ENCODE peak calls at places on chromosomes 1 and 21, in seven cellular contexts. H is IMR-90, G is ovary, X is uterus, P is sigmoid colon, B is HCT116, I is tibial nerve. R is an unnamed sample. For H3K9me3, the result is how much of the 10 kb centered on the place peaks cover.

GRCh38 chr1:107390076-107390420 is 249.2 kb downstream of the NTNG1 start:
- DNase-seq in G (no peak), P (no peak), X (no peak), H (no peak), I (no peak), B (no peak), R (no peak)

GRCh38 chr21:34100789-34101188 is 27.4 kb downstream of the MRPS6 start:
- DNase-seq in P (no peak), I (no peak), G (no peak), H (peak), X (no peak), B (no peak), R (no peak)

GRCh38 chr1:111843177-111843576 is 87.5 kb downstream of the DDX20 start:
- DNase-seq in P (no peak), H (no peak), I (no peak), G (no peak), B (no peak), X (no peak), R (no peak)

GRCh38 chr1:178792394-178792793 is 67.3 kb downstream of the RALGPS2 start:
- DNase-seq in B (no peak), I (no peak), H (no peak), X (no peak), G (no peak), P (no peak), R (no peak)

GRCh38 chr1:205810448-205811157 is 2.4 kb downstream of the SLC41A1 start:
- DNase-seq in G (no peak), H (no peak), B (no peak), P (no peak), X (no peak), I (no peak), R (no peak)

GRCh38 chr1:207825296-207825695 is 73.4 kb downstream of the CD46 start:
- DNase-seq in B (no peak), X (no peak), G (peak), H (no peak), I (no peak), P (no peak), R (no peak)

GRCh38 chr1:182875889-182876288 is 36.7 kb downstream of the DHX9 start:
- DNase-seq in I (no peak), H (no peak), B (no peak), X (no peak), P (no peak), G (no peak), R (no peak)

GRCh38 chr1:15916417-15916816 is 59.5 kb downstream of the ZBTB17 start:
- DNase-seq in P (no peak), B (no peak), I (no peak), X (no peak), H (peak), G (no peak), R (no peak)

GRCh38 chr21:29238967-29239289 is 59.8 kb upstream of the BACH1 start:
- DNase-seq in P (no peak), H (peak), X (no peak), G (no peak), B (no peak), I (no peak), R (no peak)

GRCh38 chr1:172948457-172948856 is 102.3 kb downstream of the TNFSF18 start:
- DNase-seq in G (no peak), I (no peak), B (no peak), P (no peak), X (no peak), H (peak), R (no peak)

GRCh38 chr1:185406006-185406974 is 89.2 kb upstream of the IVNS1ABP start:
- DNase-seq in I (no peak), P (no peak), B (no peak), H (no peak), G (no peak), X (no peak), R (no peak)

GRCh38 chr1:42930178-42931107 is 28.2 kb downstream of the SLC2A1 start:
- DNase-seq in P (no peak), B (no peak), X (no peak), G (no peak), I (no peak), H (no peak), R (no peak)

GRCh38 chr1:229621663-229622062 is 4.3 kb downstream of the TAF5L start:
- DNase-seq in H (peak), P (no peak), G (no peak), I (no peak), X (no peak), B (no peak), R (no peak)

GRCh38 chr1:8004803-8005573 is 21.1 kb downstream of the ERRFI1 start:
- DNase-seq in H (peak), P (peak), X (peak), B (no peak), I (peak), G (peak), R (peak)

GRCh38 chr1:212228591-212229119 is 56.6 kb upstream of the PPP2R5A start:
- DNase-seq in G (no peak), B (no peak), H (no peak), P (no peak), X (no peak), I (no peak), R (no peak)

GRCh38 chr21:18646114-18646513 is 242.5 kb upstream of the TMPRSS15 start:
- DNase-seq in H (no peak), P (no peak), G (no peak), X (no peak), I (no peak), B (no peak), R (no peak)

GRCh38 chr1:193335797-193336428 is 149.5 kb upstream of the B3GALT2 start:
- DNase-seq in G (no peak), B (no peak), P (no peak), X (no peak), H (peak), I (no peak), R (no peak)

GRCh38 chr1:161885013-161885412 is 118.9 kb downstream of the ATF6 start:
- DNase-seq in P (no peak), G (no peak), H (peak), I (no peak), X (no peak), B (no peak), R (no peak)

GRCh38 chr1:15836772-15837669 is 10.5 kb upstream of the SPEN start:
- DNase-seq in H (no peak), X (peak), P (peak), I (no peak), G (peak), B (no peak), R (peak)

GRCh38 chr1:230550428-230550827 is 91.9 kb upstream of the COG2 start:
- DNase-seq in H (no peak), X (no peak), I (no peak), P (no peak), G (no peak), B (no peak), R (no peak)

GRCh38 chr21:34965200-34966174 is 83.6 kb downstream of the RUNX1 start:
- DNase-seq in G (no peak), P (no peak), H (peak), B (no peak), X (no peak), I (no peak), R (no peak)

GRCh38 chr1:207828485-207829158 is 76.8 kb downstream of the CD46 start:
- DNase-seq in H (peak), P (peak), B (peak), I (peak), X (peak), G (peak), R (peak)

GRCh38 chr1:247060771-247061170 is 17.8 kb downstream of the ZNF670 start:
- DNase-seq in I (no peak), B (no peak), X (no peak), H (no peak), G (no peak), P (no peak), R (no peak)

GRCh38 chr1:247056071-247056470 is 22.5 kb downstream of the ZNF670 start:
- DNase-seq in I (no peak), X (no peak), B (no peak), G (no peak), H (no peak), P (no peak), R (no peak)

DNA sequence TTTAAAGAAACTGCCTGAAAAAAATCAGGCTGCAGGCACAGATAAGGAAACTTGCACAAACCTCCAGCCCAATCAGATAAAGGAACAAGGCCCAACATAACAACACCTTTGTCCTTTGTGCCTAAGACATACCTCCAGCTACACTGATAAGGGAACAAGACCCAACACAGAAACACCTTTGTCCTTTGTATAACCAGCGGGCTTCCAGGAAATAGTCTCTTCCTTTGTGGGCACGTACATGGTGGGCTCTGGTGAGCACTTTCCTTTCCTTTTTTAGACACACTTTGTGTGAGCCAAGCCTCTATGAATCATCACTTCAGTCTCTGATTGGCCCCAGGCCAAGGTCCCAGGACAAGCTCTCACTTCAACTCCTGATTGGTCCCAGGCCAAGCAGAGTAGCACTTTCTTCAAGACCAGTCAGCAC is 23.6 kb downstream of the ZNF670 start:
- DNase-seq in B (no peak), P (no peak), G (no peak), H (peak), X (peak), I (no peak), R (no peak)
- H3K9me3 ChIP-seq in B (under half), P (under half), G (under half), H (under half), X (under half), I (under half), R (under half)

GRCh38 chr1:219062161-219062560 is 111.5 kb upstream of the LYPLAL1 start:
- DNase-seq in H (no peak), G (no peak), I (no peak), B (no peak), P (no peak), X (no peak), R (no peak)

GRCh38 chr1:219058891-219059820 is 114.5 kb upstream of the LYPLAL1 start:
- DNase-seq in G (no peak), X (no peak), I (no peak), P (no peak), B (no peak), H (no peak), R (no peak)
- TF ChIP-seq POLR2A in G (no peak), X (no peak), I (no peak), P (no peak), B (no peak), H (no peak), R (no peak)

GRCh38 chr1:68496680-68497357 is at the start of gene DEPDC1:
- DNase-seq in G (peak), I (peak), P (peak), B (peak), H (peak), X (peak), R (peak)
- TF ChIP-seq CTCF in G (no peak), I (no peak), P (no peak), B (no peak), H (no peak), X (no peak), R (no peak)

DNA sequence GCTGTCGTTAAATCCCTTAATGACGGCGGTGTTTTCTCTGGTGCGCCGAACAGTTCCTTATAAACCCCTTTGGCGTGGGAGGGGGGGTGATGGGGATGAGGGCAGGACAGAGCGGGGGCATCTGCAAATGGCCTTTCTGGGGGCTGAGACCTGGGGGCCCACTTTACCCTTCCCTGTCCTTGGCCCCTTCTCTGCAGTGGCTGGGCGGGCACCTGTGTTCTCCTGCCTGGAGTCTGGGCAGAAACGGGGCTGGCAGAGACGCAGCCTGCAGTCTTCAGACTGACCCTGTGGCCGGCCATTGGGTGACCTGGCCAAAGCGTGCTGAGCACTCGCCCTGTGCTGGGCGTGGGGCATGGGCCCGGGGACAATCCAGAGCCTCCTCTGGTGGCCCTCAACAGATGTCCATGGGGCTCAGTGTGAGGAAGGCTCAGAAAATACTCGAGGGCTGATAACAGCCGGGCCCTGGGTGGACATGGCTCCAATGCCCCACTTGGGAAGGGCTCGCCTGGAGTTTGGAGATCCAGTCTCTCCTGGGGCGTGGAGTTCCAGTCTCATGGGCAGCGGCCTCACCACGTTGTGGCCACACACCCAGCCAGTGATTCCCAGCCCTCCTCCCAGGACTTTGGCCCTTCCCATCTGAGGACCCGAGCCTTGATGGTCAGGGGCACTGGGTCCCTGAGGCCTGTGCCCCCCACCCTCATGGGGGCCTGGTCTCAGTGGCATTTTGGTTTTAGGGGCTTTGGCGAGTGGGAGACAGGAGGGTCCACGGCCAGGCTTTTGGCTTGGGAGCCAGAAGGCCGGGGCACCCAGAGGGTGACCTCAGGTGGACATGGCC is 50.7 kb upstream of the ACTRT2 start:
- DNase-seq in P (peak), H (no peak), X (no peak), I (no peak), G (no peak), B (no peak), R (no peak)
- H3K9me3 ChIP-seq in P (under half), H (half or more), X (under half), I (under half), G (under half), B (under half), R (under half)

DNA sequence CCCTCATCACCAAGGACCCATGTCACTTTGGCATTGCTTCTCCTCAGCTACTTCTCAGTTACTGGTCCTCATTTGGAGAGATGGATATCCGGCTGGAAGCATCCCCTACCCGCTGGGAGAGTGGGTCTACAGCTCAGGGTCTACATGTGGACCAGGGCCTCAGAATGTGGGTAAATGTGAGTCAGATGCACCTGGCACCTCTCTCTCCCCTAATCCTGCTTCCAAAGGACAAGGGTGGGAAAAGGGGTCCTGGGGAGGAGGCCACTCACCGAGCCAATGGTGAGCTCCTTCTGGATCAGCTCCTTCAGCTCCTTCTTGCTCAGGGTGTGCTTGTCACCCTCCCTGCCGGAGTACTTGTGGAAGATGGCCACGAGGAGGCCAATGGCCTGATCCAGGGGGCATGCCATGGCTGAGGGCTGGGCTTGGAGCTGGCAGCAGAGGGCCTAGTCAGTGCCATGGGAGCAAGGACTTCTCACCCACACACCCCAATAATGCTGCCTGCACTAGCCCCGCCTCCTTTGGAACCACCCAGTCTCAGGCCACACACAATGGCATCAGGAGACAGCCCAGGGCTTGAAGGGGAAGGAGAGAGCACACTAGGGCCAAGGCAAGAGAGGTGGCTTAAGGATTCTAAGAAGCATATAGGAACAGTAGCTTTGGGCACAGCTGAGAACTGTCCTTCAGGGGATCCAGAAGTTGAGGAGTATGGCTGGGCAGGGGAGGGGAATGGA is 693 bp downstream of the S100A6 start:
- DNase-seq in B (no peak), H (no peak), X (peak), G (peak), I (peak), P (peak), R (peak)
- TF ChIP-seq POLR2A in B (no peak), H (peak), X (peak), G (no peak), I (peak), P (no peak), R (no peak)

DNA sequence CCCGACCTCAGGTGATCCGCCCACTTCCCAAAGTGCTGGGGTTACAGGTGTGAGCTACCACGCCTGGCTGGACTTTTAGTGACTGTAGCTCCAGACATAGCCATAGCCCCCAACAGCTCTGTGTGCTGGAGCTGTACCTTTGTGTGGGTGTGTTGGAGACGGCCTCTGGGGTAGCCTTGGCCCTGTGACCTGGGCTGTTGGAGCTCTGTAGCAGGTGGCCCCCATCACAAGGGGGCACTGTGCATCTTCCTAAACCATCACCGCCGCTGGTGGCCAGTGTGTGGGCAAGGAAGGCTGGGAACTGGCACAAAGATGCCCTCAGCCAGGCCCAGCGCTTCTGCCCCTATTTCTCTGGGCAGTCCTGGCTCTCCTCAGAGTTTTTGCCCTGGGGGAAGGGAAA is 38.4 kb upstream of the FOXO6 start:
- DNase-seq in B (no peak), X (no peak), P (no peak), I (no peak), H (no peak), G (no peak), R (no peak)
- TF ChIP-seq CTCF in B (peak), X (no peak), P (no peak), I (no peak), H (peak), G (no peak), R (peak)

GRCh38 chr1:248739580-248740205 is 15.9 kb downstream of the LYPD8 start:
- DNase-seq in X (no peak), P (no peak), H (no peak), I (no peak), B (no peak), G (no peak), R (no peak)
- H3K9me3 ChIP-seq in X (under half), P (under half), H (under half), I (under half), B (under half), G (under half), R (under half)

DNA sequence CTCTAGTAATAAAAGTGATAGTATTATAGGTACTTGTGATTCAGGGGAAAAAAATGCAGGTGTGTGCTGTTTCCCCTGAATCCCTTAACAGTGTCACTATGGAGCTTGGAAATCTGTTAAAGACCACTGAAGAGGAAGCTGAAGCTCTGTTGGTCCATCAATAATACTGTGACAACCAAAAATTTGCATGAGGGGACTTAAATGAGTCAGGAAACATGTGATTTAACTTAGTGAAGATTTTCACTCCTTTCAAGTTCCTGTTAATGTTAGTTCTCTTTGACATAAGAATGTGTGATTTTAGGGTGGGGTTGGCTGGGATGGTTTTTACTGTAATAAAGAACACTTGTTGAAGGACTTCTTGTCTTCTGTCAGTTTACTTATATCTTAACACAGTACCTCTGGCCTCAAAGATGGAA is 32.0 kb downstream of the VANGL2 start:
- DNase-seq in B (no peak), H (no peak), G (no peak), X (no peak), P (no peak), I (no peak), R (no peak)
- TF ChIP-seq POLR2A in B (no peak), H (no peak), G (no peak), X (no peak), P (no peak), I (no peak), R (no peak)

GRCh38 chr1:69739181-69739580 is 171.5 kb downstream of the LRRC7 start:
- DNase-seq in G (no peak), B (no peak), P (no peak), X (no peak), H (no peak), I (no peak), R (no peak)

GRCh38 chr1:69738458-69738857 is 170.7 kb downstream of the LRRC7 start:
- DNase-seq in H (no peak), P (no peak), B (no peak), I (no peak), X (no peak), G (no peak), R (no peak)

GRCh38 chr1:69743146-69743545 is 175.4 kb downstream of the LRRC7 start:
- DNase-seq in H (no peak), P (no peak), B (no peak), I (no peak), X (no peak), G (no peak), R (no peak)

GRCh38 chr1:69737527-69738176 is 169.9 kb downstream of the LRRC7 start:
- DNase-seq in G (no peak), X (no peak), I (no peak), B (peak), H (peak), P (no peak), R (no peak)
- TF ChIP-seq CTCF in G (no peak), X (peak), I (peak), B (peak), H (peak), P (no peak), R (peak)

R was measured in Peyer's patch.